ENCODE peak calls at places on chromosome 5, in ten cellular contexts. C, V, D, H, A, E, O, K, B and U are unnamed samples.
A peak's percentile ranks its signal among the peaks of the same experiment; 100 is the strongest.

GRCh38 chr5:125536582-125536981 is 790.1 kb upstream of the ZNF608 start:
- DNase-seq in C (no peak), V (no peak), D (no peak), H (no peak), A (no peak), E (no peak), O (no peak), K (no peak), B (no peak), U (no peak)

GRCh38 chr5:138900281-138900965 is 25.3 kb upstream of the LRRTM2 start:
- DNase-seq in C (no peak), V (no peak), D (no peak), H (no peak), A (no peak), E (no peak), O (no peak), K (no peak), B (no peak), U (no peak)

GRCh38 chr5:136802382-136802781 is 437.0 kb upstream of the TRPC7 start:
- DNase-seq in C (peak; percentile 48), V (no peak), D (no peak), H (no peak), A (no peak), E (no peak), O (no peak), K (no peak), B (no peak), U (no peak)

GRCh38 chr5:929596-929995 is 36.9 kb downstream of the TRIP13 start:
- DNase-seq in C (no peak), V (no peak), D (no peak), H (no peak), A (no peak), E (no peak), O (no peak), K (no peak), B (no peak), U (no peak)

GRCh38 chr5:113060410-113061025 is 83.9 kb downstream of the DCP2 start:
- DNase-seq in C (no peak), V (no peak), D (no peak), H (no peak), A (no peak), E (no peak), O (no peak), K (no peak), B (no peak), U (no peak)

GRCh38 chr5:40089269-40089668 is 590.4 kb upstream of the PTGER4 start:
- DNase-seq in C (no peak), V (no peak), D (no peak), H (no peak), A (no peak), E (no peak), O (peak; percentile 16), K (no peak), B (no peak), U (no peak)

GRCh38 chr5:154194348-154195329 is 4.1 kb downstream of the GALNT10 start:
- DNase-seq in C (no peak), V (no peak), D (no peak), H (no peak), A (no peak), E (no peak), O (no peak), K (no peak), B (no peak), U (no peak)

GRCh38 chr5:1550287-1551076 is 26.7 kb upstream of the LPCAT1 start:
- DNase-seq in C (no peak), V (no peak), D (peak; percentile 44), H (no peak), A (no peak), E (peak; percentile 28), O (no peak), K (no peak), B (no peak), U (no peak)

GRCh38 chr5:141479776-141480175 is 4.0 kb downstream of the PCDHGC3 start:
- DNase-seq in C (no peak), V (no peak), D (no peak), H (no peak), A (no peak), E (no peak), O (no peak), K (no peak), B (no peak), U (no peak)

GRCh38 chr5:141478321-141478945 is 2.7 kb downstream of the PCDHGC3 start:
- DNase-seq in C (no peak), V (no peak), D (no peak), H (peak; percentile 87), A (no peak), E (no peak), O (no peak), K (peak; percentile 79), B (no peak), U (no peak)

GRCh38 chr5:141476132-141476909 is 555 bp downstream of the PCDHGC3 start:
- DNase-seq in C (peak; percentile 18), V (peak; percentile 69), D (peak; percentile 83), H (peak; percentile 90), A (no peak), E (peak; percentile 80), O (no peak), K (peak; percentile 49), B (no peak), U (no peak)

GRCh38 chr5:141477169-141477568 is 1.4 kb downstream of the PCDHGC3 start:
- DNase-seq in C (no peak), V (no peak), D (no peak), H (no peak), A (no peak), E (no peak), O (no peak), K (no peak), B (no peak), U (no peak)

GRCh38 chr5:141477815-141478214 is 2.0 kb downstream of the PCDHGC3 start:
- DNase-seq in C (no peak), V (no peak), D (no peak), H (no peak), A (no peak), E (no peak), O (no peak), K (no peak), B (no peak), U (no peak)
- H3K4me3 ChIP-seq in C (no peak overlapping the region), V (peak overlapping the region; percentile 61), D (peak overlapping the region; percentile 74), H (peak overlapping the region; percentile 17), A (no peak overlapping the region), E (peak overlapping the region; percentile 60), O (no peak overlapping the region), K (peak overlapping the region; percentile 17), B (no peak overlapping the region), U (peak overlapping the region; percentile 83)

GRCh38 chr5:134411546-134412266 is at the start of gene CDKN2AIPNL:
- DNase-seq in C (peak; percentile 35), V (peak; percentile 94), D (peak; percentile 95), H (peak; percentile 98), A (peak; percentile 91), E (peak; percentile 88), O (peak; percentile 60), K (peak; percentile 89), B (peak; percentile 87), U (peak; percentile 62)
- H3K27ac ChIP-seq in C (peak within 1 kb of the TSS; percentile 94), V (peak within 1 kb of the TSS; percentile 90), D (peak within 1 kb of the TSS; percentile 78), H (peak within 1 kb of the TSS; percentile 86), A (peak within 1 kb of the TSS; percentile 65), E (peak within 1 kb of the TSS; percentile 85), O (peak within 1 kb of the TSS; percentile 75), K (peak within 1 kb of the TSS; percentile 83), B (peak within 1 kb of the TSS; percentile 81), U (peak within 1 kb of the TSS; percentile 65)

GRCh38 chr5:68251386-68251785 is 35.8 kb downstream of the PIK3R1 start:
- DNase-seq in C (no peak), V (no peak), D (no peak), H (no peak), A (peak; percentile 65), E (no peak), O (no peak), K (no peak), B (no peak), U (no peak)

GRCh38 chr5:68253612-68254341 is 38.2 kb downstream of the PIK3R1 start:
- DNase-seq in C (no peak), V (no peak), D (no peak), H (no peak), A (no peak), E (no peak), O (no peak), K (no peak), B (no peak), U (no peak)

GRCh38 chr5:68252678-68253520 is 37.3 kb downstream of the PIK3R1 start:
- DNase-seq in C (peak; percentile 35), V (no peak), D (no peak), H (no peak), A (peak; percentile 54), E (no peak), O (peak; percentile 46), K (peak; percentile 54), B (peak; percentile 21), U (no peak)

GRCh38 chr5:68250662-68251298 is 35.2 kb downstream of the PIK3R1 start:
- DNase-seq in C (no peak), V (no peak), D (no peak), H (no peak), A (no peak), E (no peak), O (no peak), K (no peak), B (no peak), U (no peak)

DNA sequence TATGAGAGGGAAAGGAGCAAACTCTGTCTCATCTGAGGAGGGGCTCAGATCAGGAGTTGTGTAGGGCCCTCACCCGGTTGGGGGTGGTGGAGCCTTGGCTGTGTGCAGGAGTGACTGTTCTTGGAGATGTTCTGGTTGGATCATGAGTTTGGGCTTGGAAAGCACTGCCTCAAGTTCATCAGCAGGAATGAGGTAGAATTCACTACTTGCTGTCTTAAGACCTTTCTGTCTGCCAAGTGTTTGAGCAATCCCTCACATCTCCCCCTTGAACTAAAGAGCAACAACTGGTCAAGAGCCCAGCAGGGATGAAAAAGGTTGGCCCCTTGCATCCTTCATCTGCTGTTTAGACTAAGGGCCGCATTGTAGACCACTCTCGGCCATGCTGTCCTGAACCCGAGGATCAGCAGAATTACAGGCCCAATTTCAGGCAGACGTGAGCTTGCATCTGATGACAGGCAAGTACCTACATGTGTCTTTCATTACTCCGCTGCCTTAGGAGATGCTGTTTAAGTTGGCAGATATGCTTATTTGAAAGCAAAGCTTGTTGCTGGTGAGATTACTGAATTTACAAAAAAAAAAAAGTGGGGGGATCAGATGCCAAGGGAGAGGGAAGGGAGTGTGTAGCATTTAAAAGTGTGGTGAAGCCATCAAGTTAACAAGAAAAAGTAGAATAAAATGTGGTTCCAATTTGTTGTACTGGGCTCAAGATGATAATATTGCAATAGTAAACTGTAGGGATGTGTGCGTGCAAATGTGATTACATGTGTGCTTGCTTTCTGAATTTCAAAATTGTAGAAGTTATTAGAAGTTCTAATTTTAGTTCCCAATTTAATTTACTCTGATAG is 36.5 kb downstream of the PIK3R1 start:
- DNase-seq in C (no peak), V (no peak), D (peak; percentile 80), H (no peak), A (no peak), E (peak; percentile 70), O (no peak), K (no peak), B (no peak), U (no peak)
- H3K4me3 ChIP-seq in C (no peak overlapping the region), V (peak overlapping the region; percentile 2), D (peak overlapping the region; percentile 21), H (no peak overlapping the region), A (no peak overlapping the region), E (no peak overlapping the region), O (no peak overlapping the region), K (no peak overlapping the region), B (peak overlapping the region; percentile 17), U (peak overlapping the region; percentile 12)

DNA sequence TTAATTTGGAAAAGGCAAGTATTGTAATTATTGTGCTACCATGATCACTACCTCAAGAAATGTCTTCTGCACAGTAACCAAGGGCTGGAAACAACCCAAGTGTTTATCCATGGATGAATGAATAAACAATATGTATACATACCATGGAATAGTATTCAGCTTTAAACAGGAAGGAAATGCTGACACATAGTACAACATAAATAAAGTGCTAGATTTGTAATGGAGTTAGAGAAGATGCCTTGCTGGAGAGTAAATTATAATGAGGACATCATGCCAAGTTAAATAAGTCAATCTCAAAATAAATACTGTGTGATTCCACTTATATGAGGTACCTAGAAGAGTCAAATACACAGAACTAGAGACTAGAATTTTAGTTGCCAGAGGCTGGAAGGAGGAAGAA is 160.0 kb downstream of the CCDC192 start:
- DNase-seq in C (no peak), V (no peak), D (no peak), H (no peak), A (no peak), E (no peak), O (no peak), K (no peak), B (no peak), U (no peak)
- H3K27ac ChIP-seq in C (no peak overlapping the region), V (no peak overlapping the region), D (no peak overlapping the region), H (no peak overlapping the region), A (no peak overlapping the region), E (no peak overlapping the region), O (no peak overlapping the region), K (no peak overlapping the region), B (no peak overlapping the region), U (no peak overlapping the region)